ENCODE peak calls at places on chromosomes 13 and 19, in nine cellular contexts. U is breast epithelium, F is sigmoid colon, P is H1, I is neuronal stem cell, K is tibial artery, R is fibroblast of lung, N is heart right ventricle, B is H9. C is an unnamed sample. For H3K27me3 and H3K9me3, the result is how much of the 10 kb centered on the place peaks cover.

GRCh38 chr13:79492313-79492798 is 11.4 kb downstream of the NDFIP2 start:
- DNase-seq in P (no peak), I (no peak), B (peak), R (no peak), K (no peak), F (no peak), U (no peak), N (no peak), C (no peak)

GRCh38 chr19:33297401-33298145 is 4.8 kb downstream of the CEBPA start:
- DNase-seq in N (no peak), F (peak), B (no peak), U (peak), K (no peak), R (no peak), I (no peak), P (no peak), C (no peak)

GRCh38 chr13:93847162-93847561 is 620.6 kb downstream of the GPC6 start:
- DNase-seq in F (no peak), K (no peak), U (no peak), I (no peak), P (no peak), B (no peak), R (peak), N (no peak), C (no peak)

GRCh38 chr13:40433577-40433976 is 232.9 kb downstream of the FOXO1 start:
- DNase-seq in F (no peak), P (no peak), U (no peak), K (no peak), R (no peak), I (no peak), B (no peak), N (no peak), C (no peak)

GRCh38 chr13:84590663-84591062 is 708.4 kb upstream of the SLITRK1 start:
- DNase-seq in P (no peak), I (no peak), F (no peak), B (no peak), K (no peak), U (no peak), N (no peak), R (no peak), C (no peak)

GRCh38 chr13:28037399-28037798 is 48.9 kb upstream of the URAD start:
- DNase-seq in I (no peak), K (no peak), N (no peak), P (no peak), U (no peak), F (no peak), R (no peak), B (no peak), C (no peak)

GRCh38 chr19:38425810-38426466 is at the start of gene RASGRP4:
- DNase-seq in P (peak), U (no peak), I (no peak), R (no peak), B (peak), F (no peak), N (peak), K (no peak), C (peak)

GRCh38 chr19:55858401-55858800 is 22.1 kb downstream of the NLRP4 start:
- DNase-seq in P (no peak), F (no peak), B (no peak), I (no peak), K (no peak), U (no peak), N (no peak), R (no peak), C (no peak)

GRCh38 chr13:98576963-98577822 is at the start of gene STK24:
- DNase-seq in F (peak), K (peak), U (no peak), R (peak), P (peak), I (peak), N (peak), B (peak), C (peak)

GRCh38 chr13:23701646-23702045 is 131.4 kb downstream of the TNFRSF19 start:
- DNase-seq in B (no peak), I (no peak), R (peak), N (peak), K (peak), U (no peak), F (peak), P (no peak), C (peak)

GRCh38 chr13:21050288-21051197 is 10.8 kb downstream of the LATS2 start:
- DNase-seq in I (no peak), F (no peak), P (peak), N (no peak), U (no peak), K (no peak), B (no peak), R (no peak), C (no peak)

GRCh38 chr13:97273341-97273831 is 51.3 kb downstream of the MBNL2 start:
- DNase-seq in K (no peak), R (no peak), U (no peak), B (no peak), P (no peak), I (no peak), F (no peak), N (no peak), C (no peak)

GRCh38 chr19:14073232-14073924 is 792 bp downstream of the MISP3 start:
- DNase-seq in K (peak), B (peak), N (peak), F (peak), U (peak), I (peak), P (peak), R (peak), C (peak)

GRCh38 chr13:102289606-102290005 is 112.2 kb downstream of the FGF14 start:
- DNase-seq in F (no peak), K (no peak), U (no peak), R (no peak), N (no peak), I (no peak), P (no peak), B (no peak), C (no peak)

GRCh38 chr19:46890423-46891170 is 29.8 kb downstream of the ARHGAP35 start:
- DNase-seq in P (no peak), N (no peak), F (no peak), K (no peak), U (no peak), R (peak), B (no peak), I (no peak), C (no peak)

GRCh38 chr13:31824705-31825512 is 85.6 kb downstream of the RXFP2 start:
- DNase-seq in P (no peak), K (no peak), R (peak), U (no peak), I (no peak), B (no peak), N (no peak), F (no peak), C (no peak)

GRCh38 chr13:84651288-84651687 is 769.0 kb upstream of the SLITRK1 start:
- DNase-seq in U (no peak), R (peak), P (no peak), F (no peak), I (no peak), B (no peak), K (no peak), N (no peak), C (no peak)

GRCh38 chr13:113554333-113554700 is 30.2 kb upstream of the TFDP1 start:
- DNase-seq in F (no peak), P (no peak), U (peak), I (no peak), R (no peak), N (no peak), K (no peak), B (no peak), C (no peak)

GRCh38 chr13:46778879-46779278 is 18.1 kb downstream of the ESD start:
- DNase-seq in P (no peak), U (no peak), F (no peak), R (peak), B (no peak), N (no peak), K (no peak), I (no peak), C (no peak)

GRCh38 chr19:38034153-38034835 is 127.3 kb downstream of the SIPA1L3 start:
- DNase-seq in F (no peak), I (no peak), N (no peak), P (no peak), R (no peak), K (no peak), U (no peak), B (no peak), C (peak)

GRCh38 chr19:53157601-53158000 is 1.3 kb downstream of the ZNF347 start:
- DNase-seq in R (no peak), N (no peak), P (peak), U (no peak), I (peak), K (no peak), B (peak), F (no peak), C (no peak)

GRCh38 chr19:38869836-38870607 is 8.1 kb downstream of the RINL start:
- DNase-seq in B (peak), K (peak), R (peak), I (peak), N (peak), F (peak), U (peak), P (peak), C (peak)

GRCh38 chr19:9782282-9782681 is 13.7 kb upstream of the ZNF846 start:
- DNase-seq in N (no peak), U (no peak), P (no peak), B (no peak), I (no peak), F (no peak), R (no peak), K (no peak), C (no peak)

GRCh38 chr19:47483800-47484690 is at the start of gene KPTN:
- DNase-seq in K (peak), U (peak), P (peak), N (peak), R (peak), F (peak), B (peak), I (peak), C (peak)

GRCh38 chr19:13083627-13084026 is 19.0 kb downstream of the LYL1 start:
- DNase-seq in B (no peak), U (no peak), K (no peak), I (no peak), N (no peak), F (no peak), P (no peak), R (no peak), C (no peak)

GRCh38 chr13:112905619-112905989 is 63.4 kb upstream of the MCF2L start:
- DNase-seq in I (no peak), F (no peak), R (no peak), U (no peak), P (no peak), N (no peak), B (no peak), K (no peak), C (no peak)

GRCh38 chr13:101053694-101054093 is 362.6 kb downstream of the NALCN start:
- DNase-seq in K (no peak), P (no peak), R (no peak), U (no peak), I (no peak), F (no peak), N (no peak), B (no peak), C (no peak)

GRCh38 chr13:44739539-44739938 is 163.4 kb upstream of the TSC22D1 start:
- DNase-seq in N (no peak), F (no peak), K (no peak), U (no peak), B (peak), P (no peak), I (no peak), R (peak), C (no peak)

GRCh38 chr19:10334340-10335148 is 1.2 kb upstream of the RAVER1 start:
- DNase-seq in N (peak), R (peak), U (peak), B (peak), I (peak), P (peak), K (peak), F (peak), C (peak)

GRCh38 chr13:76884167-76884566 is 2.0 kb downstream of the KCTD12 start:
- DNase-seq in F (peak), P (no peak), B (peak), I (no peak), N (peak), R (peak), U (no peak), K (no peak), C (peak)

GRCh38 chr13:104614746-104615145 is 1548.5 kb upstream of the SLC10A2 start:
- DNase-seq in K (no peak), B (no peak), F (no peak), I (no peak), P (no peak), R (no peak), U (no peak), N (no peak), C (no peak)
- H3K27me3 ChIP-seq in K (under half), B (under half), F (under half), I (under half), P (under half), R (under half), U (under half), N (under half), C (under half)

DNA sequence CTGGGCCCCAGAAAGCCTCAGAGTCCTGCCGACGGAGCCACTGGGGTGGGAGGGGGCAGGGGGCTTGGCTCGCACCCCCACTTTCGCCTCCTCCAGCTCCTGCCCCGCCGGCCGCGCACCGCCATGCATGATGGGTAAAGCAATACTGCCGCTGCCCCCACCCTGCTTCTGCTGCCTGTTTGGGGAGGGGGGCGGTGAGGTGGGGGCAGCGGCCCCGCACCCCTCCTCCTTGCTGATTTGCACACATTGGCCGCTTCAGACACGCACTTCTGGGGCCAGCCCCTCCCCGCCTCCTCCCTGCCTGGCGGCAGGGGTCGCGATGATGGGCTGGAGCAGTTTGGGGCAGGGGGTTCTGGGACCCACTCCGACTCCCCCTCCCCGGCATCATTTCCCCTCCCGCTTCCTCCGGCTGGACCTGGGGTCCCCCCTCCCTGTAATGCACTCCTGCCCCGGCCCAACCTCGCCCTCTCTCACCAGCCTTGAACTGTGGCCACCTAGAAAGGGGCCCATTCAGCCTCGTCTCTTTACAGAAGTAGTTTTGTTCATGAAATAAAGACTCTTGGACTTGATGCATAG is 1.6 kb upstream of the HPN start:
- DNase-seq in R (no peak), K (no peak), N (no peak), F (no peak), U (no peak), P (peak), I (no peak), B (peak), C (no peak)
- H3K27ac ChIP-seq in R (no peak), K (peak), N (peak), F (peak), U (peak), P (no peak), I (no peak), B (no peak), C (no peak)

DNA sequence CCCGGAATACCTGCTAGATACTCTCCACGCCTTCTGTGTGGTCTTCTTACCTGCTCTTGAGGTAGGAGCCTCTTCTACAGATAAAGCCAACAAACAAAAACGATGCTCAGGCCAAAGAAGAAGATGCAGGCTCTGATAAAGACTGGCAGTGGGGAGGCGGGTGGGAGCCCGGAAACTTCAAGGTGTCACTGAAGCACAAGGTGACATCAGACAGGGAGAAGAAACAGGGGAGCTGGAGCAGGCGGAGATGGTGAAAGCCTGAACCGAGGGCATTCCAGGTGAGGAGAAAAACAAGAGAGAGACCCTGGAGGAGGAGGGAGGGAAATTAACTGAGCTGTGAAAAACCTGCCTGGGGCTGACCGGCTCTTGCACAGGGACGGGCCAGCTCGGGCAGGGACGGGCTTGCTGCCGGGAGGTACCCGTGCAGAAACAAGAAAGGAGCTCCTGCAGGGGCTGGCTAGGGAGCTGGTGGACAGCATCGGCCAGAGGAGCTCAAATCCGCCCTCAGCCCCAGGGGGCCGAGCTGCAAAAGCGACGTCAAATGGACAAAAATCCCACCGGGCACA is 19.0 kb downstream of the GNG7 start:
- DNase-seq in B (no peak), P (no peak), F (no peak), K (no peak), U (no peak), N (no peak), I (no peak), R (no peak), C (no peak)
- H3K9me3 ChIP-seq in B (under half), P (under half), F (under half), K (under half), U (under half), N (under half), I (under half), R (under half), C (under half)

GRCh38 chr19:1717200-1717969 is 35.9 kb upstream of the ONECUT3 start:
- DNase-seq in B (no peak), I (no peak), P (no peak), N (no peak), F (no peak), R (no peak), U (no peak), K (no peak), C (no peak)
- H3K27me3 ChIP-seq in B (under half), I (under half), P (under half), N (under half), F (under half), R (under half), U (under half), K (half or more), C (under half)

GRCh38 chr19:35995655-35995993 is 636 bp downstream of the SDHAF1 start:
- DNase-seq in P (peak), U (no peak), N (peak), R (peak), K (peak), I (no peak), B (peak), F (peak), C (peak)
- H3K27ac ChIP-seq in P (no peak), U (peak), N (peak), R (peak), K (peak), I (no peak), B (no peak), F (peak), C (no peak)

DNA sequence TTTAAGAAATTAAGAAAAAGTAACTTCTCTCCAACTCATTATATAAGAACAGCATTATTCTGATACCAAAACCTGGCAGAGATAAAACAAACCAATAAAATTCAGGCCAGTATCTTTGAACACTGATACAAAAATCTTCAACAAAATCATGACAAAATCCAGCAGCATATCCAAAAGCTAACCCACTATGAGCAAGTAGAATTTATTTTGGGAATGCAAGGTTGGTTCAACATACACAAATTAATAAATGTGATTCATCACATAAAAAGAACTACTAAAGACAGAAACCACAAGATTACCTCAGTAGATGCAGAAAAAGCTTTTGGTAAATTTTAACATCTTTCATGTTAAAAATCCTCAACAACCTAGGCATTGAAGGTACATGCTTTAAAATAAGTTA is 12.3 kb downstream of the ZNF91 start:
- DNase-seq in R (no peak), K (no peak), B (no peak), U (no peak), P (no peak), I (no peak), F (no peak), N (no peak), C (no peak)
- H3K9me3 ChIP-seq in R (under half), K (under half), B (under half), U (half or more), P (under half), I (under half), F (under half), N (under half), C (under half)

DNA sequence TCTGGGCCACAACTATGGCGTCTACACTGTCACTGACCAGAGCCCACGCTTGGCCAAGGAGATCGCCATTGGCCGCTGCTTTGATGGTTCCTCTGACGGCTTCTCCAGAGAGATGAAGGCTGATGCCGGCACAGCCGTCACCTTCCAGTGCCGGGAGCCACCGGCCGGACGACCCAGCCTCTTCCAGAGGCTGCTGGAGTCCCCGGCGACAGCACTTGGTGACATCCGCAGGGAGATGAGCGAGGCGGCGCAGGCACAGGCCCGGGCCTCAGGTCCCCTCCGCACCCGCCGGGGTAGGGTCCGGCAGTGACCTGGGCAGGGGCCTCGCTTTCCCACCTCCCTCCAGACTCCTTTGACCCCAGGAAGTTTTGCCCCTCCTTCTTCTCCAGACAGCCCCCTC is 7.6 kb downstream of the CILP2 start:
- DNase-seq in I (no peak), F (no peak), R (no peak), P (no peak), N (no peak), B (no peak), U (no peak), K (no peak), C (no peak)
- H3K27me3 ChIP-seq in I (under half), F (under half), R (under half), P (under half), N (under half), B (under half), U (under half), K (half or more), C (under half)

DNA sequence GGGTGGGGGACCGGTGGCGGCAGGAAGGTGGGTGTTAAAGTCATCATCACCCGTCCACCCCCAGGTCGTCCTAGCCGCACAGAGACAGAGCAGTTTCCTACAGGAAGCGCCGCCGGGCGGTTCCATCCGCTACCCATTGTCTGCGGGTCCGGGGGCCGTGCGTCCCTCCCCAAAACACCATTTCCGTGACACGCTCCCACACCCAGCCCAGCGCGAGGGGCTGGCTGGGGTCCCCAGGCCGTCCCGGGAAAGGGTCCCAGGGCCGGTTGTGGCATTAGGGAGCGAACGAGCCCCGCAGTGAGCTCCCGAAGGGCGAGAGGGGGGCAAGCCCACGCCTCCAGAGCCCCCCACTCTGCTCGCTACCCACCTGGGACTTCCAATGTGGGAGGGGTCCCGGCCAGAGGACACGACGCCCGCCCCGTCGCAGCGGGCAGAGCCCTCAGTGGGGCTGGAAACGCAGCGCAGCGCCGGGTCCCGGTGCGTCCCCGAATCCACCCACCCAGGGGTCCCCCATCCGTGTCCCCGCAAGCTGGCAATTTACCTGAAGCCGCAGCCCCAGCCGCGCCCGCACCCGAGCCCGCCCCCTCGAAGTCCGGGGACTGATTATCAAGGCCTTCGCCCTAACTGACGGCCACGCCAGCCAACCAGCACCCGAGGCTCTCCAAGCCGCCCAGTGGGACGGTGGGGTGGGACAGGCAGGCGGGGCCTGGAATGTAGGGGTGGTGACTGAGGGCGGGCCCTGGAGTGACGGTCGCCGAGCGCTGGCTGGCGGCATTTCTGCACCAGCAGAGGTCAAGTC is at the start of gene KANK3:
- DNase-seq in F (peak), B (peak), R (peak), I (peak), N (peak), U (peak), P (peak), K (peak), C (peak)
- H3K27ac ChIP-seq in F (peak), B (no peak), R (no peak), I (no peak), N (peak), U (peak), P (no peak), K (peak), C (no peak)

C was measured in aorta.